ENCODE peak calls at places on chromosomes 3 and 15, in six cellular contexts. One of them, this sample, is unnamed.
A peak's percentile ranks its signal among the peaks of the same experiment; 100 is the strongest.

GRCh38 chr15:80480171-80480811 is 76.1 kb downstream of the ARNT2 start:
- DNase-seq in mesenchymal stem cell: no peak
- DNase-seq in H1: no peak
- DNase-seq in IMR-90: no peak
- DNase-seq in neuronal stem cell: no peak
- DNase-seq in trophoblast cell: no peak
- DNase-seq in this sample: peak; percentile 53

GRCh38 chr3:50607271-50608091 is 4.1 kb downstream of the CISH start:
- DNase-seq in trophoblast cell: no peak
- DNase-seq in H1: no peak
- DNase-seq in neuronal stem cell: no peak
- DNase-seq in IMR-90: no peak
- DNase-seq in mesenchymal stem cell: no peak
- DNase-seq in this sample: no peak

GRCh38 chr3:172034786-172035685 is 4.3 kb upstream of the FNDC3B start:
- DNase-seq in neuronal stem cell: no peak
- DNase-seq in IMR-90: peak; percentile 33
- DNase-seq in H1: no peak
- DNase-seq in mesenchymal stem cell: peak; percentile 37
- DNase-seq in trophoblast cell: peak; percentile 11
- DNase-seq in this sample: peak; percentile 77

GRCh38 chr15:84834969-84835368 is 17.8 kb downstream of the ALPK3 start:
- DNase-seq in neuronal stem cell: no peak
- DNase-seq in mesenchymal stem cell: no peak
- DNase-seq in H1: no peak
- DNase-seq in IMR-90: no peak
- DNase-seq in trophoblast cell: no peak
- DNase-seq in this sample: no peak

GRCh38 chr15:75455982-75456531 is 4.6 kb upstream of the SIN3A start:
- DNase-seq in trophoblast cell: peak; percentile 86
- DNase-seq in neuronal stem cell: peak; percentile 38
- DNase-seq in H1: no peak
- DNase-seq in mesenchymal stem cell: peak; percentile 65
- DNase-seq in IMR-90: peak; percentile 68
- DNase-seq in this sample: peak; percentile 67

GRCh38 chr15:66862111-66862815 is 160.2 kb downstream of the SMAD6 start:
- DNase-seq in H1: no peak
- DNase-seq in mesenchymal stem cell: peak; percentile 49
- DNase-seq in trophoblast cell: no peak
- DNase-seq in IMR-90: no peak
- DNase-seq in neuronal stem cell: no peak
- DNase-seq in this sample: peak; percentile 41

GRCh38 chr3:61768284-61769012 is 207.1 kb downstream of the PTPRG start:
- DNase-seq in H1: no peak
- DNase-seq in mesenchymal stem cell: no peak
- DNase-seq in IMR-90: peak; percentile 11
- DNase-seq in trophoblast cell: no peak
- DNase-seq in neuronal stem cell: no peak
- DNase-seq in this sample: no peak

GRCh38 chr3:123687286-123687685 is 102.4 kb upstream of the HACD2 start:
- DNase-seq in neuronal stem cell: no peak
- DNase-seq in trophoblast cell: no peak
- DNase-seq in mesenchymal stem cell: peak; percentile 37
- DNase-seq in H1: no peak
- DNase-seq in IMR-90: peak; percentile 53
- DNase-seq in this sample: no peak

GRCh38 chr3:14967285-14967684 is 19.9 kb downstream of the NR2C2 start:
- DNase-seq in H1: no peak
- DNase-seq in neuronal stem cell: no peak
- DNase-seq in trophoblast cell: no peak
- DNase-seq in mesenchymal stem cell: no peak
- DNase-seq in IMR-90: no peak
- DNase-seq in this sample: no peak

GRCh38 chr3:150798122-150798618 is 35.2 kb upstream of the SIAH2 start:
- DNase-seq in mesenchymal stem cell: peak; percentile 6
- DNase-seq in IMR-90: no peak
- DNase-seq in H1: no peak
- DNase-seq in trophoblast cell: peak; percentile 43
- DNase-seq in neuronal stem cell: no peak
- DNase-seq in this sample: peak; percentile 38

GRCh38 chr3:24288538-24289236 is 206.0 kb downstream of the THRB start:
- DNase-seq in trophoblast cell: no peak
- DNase-seq in IMR-90: no peak
- DNase-seq in mesenchymal stem cell: no peak
- DNase-seq in H1: no peak
- DNase-seq in neuronal stem cell: no peak
- DNase-seq in this sample: no peak

GRCh38 chr3:120145498-120146285 is 51.4 kb upstream of the GSK3B start:
- DNase-seq in trophoblast cell: peak; percentile 93
- DNase-seq in IMR-90: peak; percentile 41
- DNase-seq in neuronal stem cell: no peak
- DNase-seq in H1: no peak
- DNase-seq in mesenchymal stem cell: peak; percentile 91
- DNase-seq in this sample: no peak

GRCh38 chr15:52144656-52145055 is 32.1 kb upstream of the BCL2L10 start:
- DNase-seq in IMR-90: peak; percentile 55
- DNase-seq in mesenchymal stem cell: peak; percentile 89
- DNase-seq in trophoblast cell: peak; percentile 30
- DNase-seq in neuronal stem cell: no peak
- DNase-seq in H1: no peak
- DNase-seq in this sample: no peak

GRCh38 chr3:7876741-7877297 is 624.8 kb upstream of the LMCD1 start:
- DNase-seq in mesenchymal stem cell: no peak
- DNase-seq in neuronal stem cell: no peak
- DNase-seq in IMR-90: no peak
- DNase-seq in H1: no peak
- DNase-seq in trophoblast cell: no peak
- DNase-seq in this sample: no peak

GRCh38 chr3:108489776-108490175 is 20.6 kb downstream of the MYH15 start:
- DNase-seq in trophoblast cell: peak; percentile 56
- DNase-seq in mesenchymal stem cell: peak; percentile 65
- DNase-seq in H1: no peak
- DNase-seq in neuronal stem cell: peak; percentile 64
- DNase-seq in IMR-90: peak; percentile 51
- DNase-seq in this sample: peak; percentile 34

GRCh38 chr3:133211449-133211848 is 173.3 kb downstream of the TMEM108 start:
- DNase-seq in IMR-90: no peak
- DNase-seq in H1: peak; percentile 31
- DNase-seq in trophoblast cell: no peak
- DNase-seq in neuronal stem cell: no peak
- DNase-seq in mesenchymal stem cell: peak; percentile 2
- DNase-seq in this sample: peak; percentile 59

GRCh38 chr3:58008140-58009025 is at the start of gene FLNB:
- DNase-seq in H1: no peak
- DNase-seq in IMR-90: peak; percentile 54
- DNase-seq in trophoblast cell: peak; percentile 62
- DNase-seq in neuronal stem cell: peak; percentile 68
- DNase-seq in mesenchymal stem cell: peak; percentile 71
- DNase-seq in this sample: peak; percentile 86

GRCh38 chr15:66835558-66835878 is 133.5 kb downstream of the SMAD6 start:
- DNase-seq in IMR-90: peak; percentile 19
- DNase-seq in trophoblast cell: no peak
- DNase-seq in H1: no peak
- DNase-seq in mesenchymal stem cell: peak; percentile 60
- DNase-seq in neuronal stem cell: no peak
- DNase-seq in this sample: no peak

GRCh38 chr15:42059661-42060476 is 34.5 kb downstream of the PLA2G4D start:
- DNase-seq in H1: no peak
- DNase-seq in neuronal stem cell: peak; percentile 65
- DNase-seq in IMR-90: peak; percentile 21
- DNase-seq in mesenchymal stem cell: peak; percentile 48
- DNase-seq in trophoblast cell: peak; percentile 50
- DNase-seq in this sample: peak; percentile 68

GRCh38 chr3:186590580-186591296 is 20.2 kb downstream of the DNAJB11 start:
- DNase-seq in trophoblast cell: no peak
- DNase-seq in IMR-90: no peak
- DNase-seq in H1: no peak
- DNase-seq in mesenchymal stem cell: no peak
- DNase-seq in neuronal stem cell: no peak
- DNase-seq in this sample: no peak

GRCh38 chr3:177337548-177338331 is 140.5 kb upstream of the TBL1XR1 start:
- DNase-seq in mesenchymal stem cell: peak; percentile 42
- DNase-seq in H1: no peak
- DNase-seq in neuronal stem cell: no peak
- DNase-seq in trophoblast cell: no peak
- DNase-seq in IMR-90: peak; percentile 82
- DNase-seq in this sample: no peak

GRCh38 chr15:79595995-79596622 is 164.0 kb downstream of the MINAR1 start:
- DNase-seq in trophoblast cell: peak; percentile 83
- DNase-seq in H1: peak; percentile 73
- DNase-seq in mesenchymal stem cell: peak; percentile 68
- DNase-seq in neuronal stem cell: peak; percentile 74
- DNase-seq in IMR-90: peak; percentile 74
- DNase-seq in this sample: peak; percentile 93

GRCh38 chr15:98711810-98712209 is 63.5 kb downstream of the IGF1R start:
- DNase-seq in H1: no peak
- DNase-seq in mesenchymal stem cell: no peak
- DNase-seq in trophoblast cell: no peak
- DNase-seq in IMR-90: no peak
- DNase-seq in neuronal stem cell: no peak
- DNase-seq in this sample: no peak

GRCh38 chr3:134376786-134377431 is 2.7 kb upstream of the AMOTL2 start:
- DNase-seq in IMR-90: no peak
- DNase-seq in H1: no peak
- DNase-seq in neuronal stem cell: no peak
- DNase-seq in mesenchymal stem cell: no peak
- DNase-seq in trophoblast cell: no peak
- DNase-seq in this sample: no peak

GRCh38 chr15:70149667-70150404 is 52.1 kb upstream of the TLE3 start:
- DNase-seq in trophoblast cell: no peak
- DNase-seq in IMR-90: peak; percentile 83
- DNase-seq in H1: no peak
- DNase-seq in neuronal stem cell: no peak
- DNase-seq in mesenchymal stem cell: peak; percentile 81
- DNase-seq in this sample: no peak
- H3K18ac ChIP-seq in trophoblast cell: no peak overlapping the region
- H3K18ac ChIP-seq in IMR-90: no peak overlapping the region
- H3K18ac ChIP-seq in H1: no peak overlapping the region
- H3K18ac ChIP-seq in neuronal stem cell: no peak overlapping the region
- H3K18ac ChIP-seq in mesenchymal stem cell: no peak overlapping the region
- H3K18ac ChIP-seq in this sample: no peak overlapping the region

GRCh38 chr3:55487376-55488241 is 503 bp upstream of the WNT5A start:
- DNase-seq in neuronal stem cell: peak; percentile 41
- DNase-seq in mesenchymal stem cell: peak; percentile 85
- DNase-seq in trophoblast cell: no peak
- DNase-seq in IMR-90: peak; percentile 73
- DNase-seq in H1: no peak
- DNase-seq in this sample: peak; percentile 42

GRCh38 chr3:55489804-55490132 is 2.7 kb upstream of the WNT5A start:
- DNase-seq in neuronal stem cell: peak; percentile 23
- DNase-seq in mesenchymal stem cell: peak; percentile 57
- DNase-seq in H1: no peak
- DNase-seq in IMR-90: no peak
- DNase-seq in trophoblast cell: no peak
- DNase-seq in this sample: peak; percentile 72

GRCh38 chr3:55490194-55490913 is 3.2 kb upstream of the WNT5A start:
- DNase-seq in H1: no peak
- DNase-seq in neuronal stem cell: no peak
- DNase-seq in trophoblast cell: no peak
- DNase-seq in IMR-90: no peak
- DNase-seq in mesenchymal stem cell: peak; percentile 44
- DNase-seq in this sample: no peak

GRCh38 chr3:55486857-55487375 is at the start of gene WNT5A:
- DNase-seq in neuronal stem cell: peak; percentile 51
- DNase-seq in trophoblast cell: no peak
- DNase-seq in IMR-90: no peak
- DNase-seq in H1: no peak
- DNase-seq in mesenchymal stem cell: peak; percentile 65
- DNase-seq in this sample: peak; percentile 77

GRCh38 chr3:55488398-55489055 is 1.4 kb upstream of the WNT5A start:
- DNase-seq in neuronal stem cell: peak; percentile 63
- DNase-seq in trophoblast cell: no peak
- DNase-seq in IMR-90: peak; percentile 89
- DNase-seq in mesenchymal stem cell: peak; percentile 89
- DNase-seq in H1: no peak
- DNase-seq in this sample: peak; percentile 54
- H2AFZ ChIP-seq in neuronal stem cell: peak overlapping the region; percentile 97
- H2AFZ ChIP-seq in trophoblast cell: peak overlapping the region; percentile 96
- H2AFZ ChIP-seq in IMR-90: peak overlapping the region; percentile 94
- H2AFZ ChIP-seq in mesenchymal stem cell: peak overlapping the region; percentile 29
- H2AFZ ChIP-seq in H1: no peak overlapping the region
- H2AFZ ChIP-seq in this sample: no peak overlapping the region

DNA sequence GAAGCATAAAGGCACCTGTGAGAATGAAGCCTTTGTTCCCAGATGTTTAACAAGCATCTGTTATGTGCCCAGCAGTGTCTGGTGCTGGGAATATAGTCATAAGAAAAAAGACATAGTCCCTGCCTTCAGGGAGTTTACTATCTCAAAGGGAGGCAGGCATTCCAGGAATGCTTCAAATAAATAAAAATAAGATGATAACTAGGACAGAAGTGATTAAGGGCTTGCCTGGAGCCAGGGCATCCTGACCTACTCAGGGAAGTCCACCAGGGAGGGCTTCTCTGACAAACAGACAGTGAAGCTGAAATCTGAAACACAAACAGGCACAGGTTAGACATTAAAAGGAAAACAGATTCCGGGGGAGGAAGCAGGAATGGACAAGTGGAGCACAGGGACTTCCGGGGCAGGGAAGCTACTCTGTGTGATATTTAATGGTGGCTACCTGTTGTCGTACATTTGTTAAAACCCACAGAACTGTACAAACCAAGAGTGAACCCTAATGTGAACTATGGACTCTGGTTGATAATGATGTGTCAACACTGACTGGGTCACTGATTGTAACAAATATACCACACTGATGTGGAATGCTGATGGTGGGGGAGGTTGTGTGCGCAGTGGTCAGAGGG is 53.3 kb downstream of the ITGB5 start:
- DNase-seq in H1: no peak
- DNase-seq in trophoblast cell: no peak
- DNase-seq in IMR-90: no peak
- DNase-seq in mesenchymal stem cell: no peak
- DNase-seq in neuronal stem cell: no peak
- DNase-seq in this sample: no peak
- H3K18ac ChIP-seq in H1: peak overlapping the region; percentile 13
- H3K18ac ChIP-seq in trophoblast cell: peak overlapping the region; percentile 41
- H3K18ac ChIP-seq in IMR-90: peak overlapping the region; percentile 85
- H3K18ac ChIP-seq in mesenchymal stem cell: no peak overlapping the region
- H3K18ac ChIP-seq in neuronal stem cell: no peak overlapping the region
- H3K18ac ChIP-seq in this sample: no peak overlapping the region

GRCh38 chr3:30600572-30600971 is 5.8 kb upstream of the TGFBR2 start:
- DNase-seq in trophoblast cell: no peak
- DNase-seq in neuronal stem cell: no peak
- DNase-seq in mesenchymal stem cell: no peak
- DNase-seq in H1: no peak
- DNase-seq in IMR-90: no peak
- DNase-seq in this sample: no peak

GRCh38 chr3:30604566-30604965 is 1.8 kb upstream of the TGFBR2 start:
- DNase-seq in trophoblast cell: no peak
- DNase-seq in IMR-90: no peak
- DNase-seq in mesenchymal stem cell: no peak
- DNase-seq in H1: no peak
- DNase-seq in neuronal stem cell: no peak
- DNase-seq in this sample: no peak

GRCh38 chr3:30604091-30604490 is 2.3 kb upstream of the TGFBR2 start:
- DNase-seq in trophoblast cell: no peak
- DNase-seq in mesenchymal stem cell: no peak
- DNase-seq in H1: no peak
- DNase-seq in IMR-90: peak; percentile 41
- DNase-seq in neuronal stem cell: no peak
- DNase-seq in this sample: no peak

GRCh38 chr3:30605005-30605404 is 1.4 kb upstream of the TGFBR2 start:
- DNase-seq in neuronal stem cell: no peak
- DNase-seq in trophoblast cell: no peak
- DNase-seq in IMR-90: no peak
- DNase-seq in mesenchymal stem cell: no peak
- DNase-seq in H1: no peak
- DNase-seq in this sample: no peak

GRCh38 chr3:30602946-30603345 is 3.5 kb upstream of the TGFBR2 start:
- DNase-seq in H1: no peak
- DNase-seq in mesenchymal stem cell: no peak
- DNase-seq in IMR-90: no peak
- DNase-seq in trophoblast cell: no peak
- DNase-seq in neuronal stem cell: no peak
- DNase-seq in this sample: no peak
- H2AFZ ChIP-seq in H1: no peak overlapping the region
- H2AFZ ChIP-seq in mesenchymal stem cell: no peak overlapping the region
- H2AFZ ChIP-seq in IMR-90: no peak overlapping the region
- H2AFZ ChIP-seq in trophoblast cell: no peak overlapping the region
- H2AFZ ChIP-seq in neuronal stem cell: no peak overlapping the region
- H2AFZ ChIP-seq in this sample: no peak overlapping the region

This sample was measured in H9.